ENCODE peak calls at places on chromosomes 7 and 10, in ten cellular contexts. One of them, this sample, is unnamed.

GRCh38 chr7:77696643-77697534 is 630 bp downstream of the RSBN1L start:
- DNase-seq in thoracic aorta: no peak
- DNase-seq in fibroblast of lung: peak; percentile 73
- DNase-seq in psoas muscle: peak; percentile 58
- DNase-seq in hepatocyte: peak; percentile 74
- DNase-seq in transverse colon: peak; percentile 59
- DNase-seq in neural crest cell: peak; percentile 50
- DNase-seq in pancreas: peak; percentile 54
- DNase-seq in endothelial cell: peak; percentile 58
- DNase-seq in WTC11: peak; percentile 49
- DNase-seq in this sample: peak; percentile 51

GRCh38 chr7:98638853-98639252 is 21.8 kb downstream of the NPTX2 start:
- DNase-seq in endothelial cell: no peak
- DNase-seq in WTC11: no peak
- DNase-seq in transverse colon: no peak
- DNase-seq in pancreas: no peak
- DNase-seq in thoracic aorta: no peak
- DNase-seq in psoas muscle: no peak
- DNase-seq in fibroblast of lung: no peak
- DNase-seq in hepatocyte: no peak
- DNase-seq in neural crest cell: no peak
- DNase-seq in this sample: no peak

GRCh38 chr7:130297628-130298027 is 4.7 kb downstream of the CPA4 start:
- DNase-seq in hepatocyte: no peak
- DNase-seq in transverse colon: no peak
- DNase-seq in WTC11: no peak
- DNase-seq in endothelial cell: no peak
- DNase-seq in fibroblast of lung: no peak
- DNase-seq in neural crest cell: peak; percentile 46
- DNase-seq in psoas muscle: no peak
- DNase-seq in pancreas: no peak
- DNase-seq in thoracic aorta: no peak
- DNase-seq in this sample: no peak

GRCh38 chr10:77493239-77493806 is 144.3 kb downstream of the KCNMA1 start:
- DNase-seq in transverse colon: no peak
- DNase-seq in fibroblast of lung: no peak
- DNase-seq in psoas muscle: no peak
- DNase-seq in neural crest cell: no peak
- DNase-seq in hepatocyte: no peak
- DNase-seq in pancreas: no peak
- DNase-seq in endothelial cell: no peak
- DNase-seq in thoracic aorta: no peak
- DNase-seq in WTC11: no peak
- DNase-seq in this sample: no peak

GRCh38 chr10:79628988-79629954 is 18.5 kb downstream of the SFTPA1 start:
- DNase-seq in pancreas: no peak
- DNase-seq in transverse colon: no peak
- DNase-seq in endothelial cell: no peak
- DNase-seq in thoracic aorta: no peak
- DNase-seq in hepatocyte: no peak
- DNase-seq in WTC11: no peak
- DNase-seq in neural crest cell: no peak
- DNase-seq in psoas muscle: no peak
- DNase-seq in fibroblast of lung: no peak
- DNase-seq in this sample: no peak

GRCh38 chr7:143003393-143004051 is 23.4 kb downstream of the OR9A2 start:
- DNase-seq in fibroblast of lung: peak; percentile 63
- DNase-seq in WTC11: no peak
- DNase-seq in pancreas: no peak
- DNase-seq in transverse colon: no peak
- DNase-seq in thoracic aorta: no peak
- DNase-seq in hepatocyte: peak; percentile 59
- DNase-seq in endothelial cell: no peak
- DNase-seq in psoas muscle: no peak
- DNase-seq in neural crest cell: peak; percentile 12
- DNase-seq in this sample: peak; percentile 65

GRCh38 chr7:138854115-138854645 is 56.2 kb upstream of the ATP6V0A4 start:
- DNase-seq in pancreas: no peak
- DNase-seq in transverse colon: no peak
- DNase-seq in neural crest cell: no peak
- DNase-seq in thoracic aorta: no peak
- DNase-seq in hepatocyte: no peak
- DNase-seq in WTC11: no peak
- DNase-seq in endothelial cell: no peak
- DNase-seq in fibroblast of lung: no peak
- DNase-seq in psoas muscle: no peak
- DNase-seq in this sample: no peak

GRCh38 chr10:1980459-1980858 is 243.1 kb upstream of the ADARB2 start:
- DNase-seq in pancreas: no peak
- DNase-seq in fibroblast of lung: no peak
- DNase-seq in transverse colon: no peak
- DNase-seq in psoas muscle: no peak
- DNase-seq in WTC11: no peak
- DNase-seq in hepatocyte: no peak
- DNase-seq in endothelial cell: no peak
- DNase-seq in neural crest cell: no peak
- DNase-seq in thoracic aorta: no peak
- DNase-seq in this sample: no peak

GRCh38 chr10:69064762-69065328 is 23.1 kb upstream of the SRGN start:
- DNase-seq in pancreas: no peak
- DNase-seq in hepatocyte: no peak
- DNase-seq in transverse colon: no peak
- DNase-seq in thoracic aorta: no peak
- DNase-seq in fibroblast of lung: no peak
- DNase-seq in endothelial cell: no peak
- DNase-seq in neural crest cell: no peak
- DNase-seq in psoas muscle: no peak
- DNase-seq in WTC11: no peak
- DNase-seq in this sample: no peak

GRCh38 chr7:114976666-114977065 is 54.8 kb downstream of the MDFIC start:
- DNase-seq in psoas muscle: no peak
- DNase-seq in endothelial cell: no peak
- DNase-seq in neural crest cell: no peak
- DNase-seq in fibroblast of lung: peak; percentile 33
- DNase-seq in thoracic aorta: no peak
- DNase-seq in pancreas: no peak
- DNase-seq in transverse colon: no peak
- DNase-seq in WTC11: no peak
- DNase-seq in hepatocyte: no peak
- DNase-seq in this sample: no peak

GRCh38 chr7:114970732-114971131 is 48.8 kb downstream of the MDFIC start:
- DNase-seq in neural crest cell: no peak
- DNase-seq in thoracic aorta: no peak
- DNase-seq in pancreas: no peak
- DNase-seq in hepatocyte: no peak
- DNase-seq in psoas muscle: no peak
- DNase-seq in fibroblast of lung: no peak
- DNase-seq in WTC11: no peak
- DNase-seq in endothelial cell: no peak
- DNase-seq in transverse colon: no peak
- DNase-seq in this sample: no peak

GRCh38 chr7:114972567-114972966 is 50.7 kb downstream of the MDFIC start:
- DNase-seq in hepatocyte: no peak
- DNase-seq in fibroblast of lung: no peak
- DNase-seq in neural crest cell: no peak
- DNase-seq in endothelial cell: no peak
- DNase-seq in psoas muscle: no peak
- DNase-seq in pancreas: no peak
- DNase-seq in WTC11: no peak
- DNase-seq in thoracic aorta: no peak
- DNase-seq in transverse colon: no peak
- DNase-seq in this sample: no peak

GRCh38 chr7:114970308-114970707 is 48.4 kb downstream of the MDFIC start:
- DNase-seq in transverse colon: no peak
- DNase-seq in thoracic aorta: no peak
- DNase-seq in fibroblast of lung: no peak
- DNase-seq in hepatocyte: no peak
- DNase-seq in WTC11: no peak
- DNase-seq in pancreas: no peak
- DNase-seq in neural crest cell: no peak
- DNase-seq in endothelial cell: no peak
- DNase-seq in psoas muscle: no peak
- DNase-seq in this sample: no peak

GRCh38 chr7:114973147-114973546 is 51.3 kb downstream of the MDFIC start:
- DNase-seq in hepatocyte: no peak
- DNase-seq in fibroblast of lung: peak; percentile 63
- DNase-seq in WTC11: no peak
- DNase-seq in transverse colon: no peak
- DNase-seq in pancreas: no peak
- DNase-seq in endothelial cell: no peak
- DNase-seq in psoas muscle: no peak
- DNase-seq in neural crest cell: no peak
- DNase-seq in thoracic aorta: no peak
- DNase-seq in this sample: no peak
- TF ChIP-seq CTCF in hepatocyte: no peak
- TF ChIP-seq CTCF in fibroblast of lung: no peak
- TF ChIP-seq CTCF in WTC11: no peak
- TF ChIP-seq CTCF in transverse colon: no peak
- TF ChIP-seq CTCF in pancreas: no peak
- TF ChIP-seq CTCF in endothelial cell: no peak
- TF ChIP-seq CTCF in psoas muscle: no peak
- TF ChIP-seq CTCF in neural crest cell: no peak
- TF ChIP-seq CTCF in thoracic aorta: no peak
- TF ChIP-seq CTCF in this sample: no peak

DNA sequence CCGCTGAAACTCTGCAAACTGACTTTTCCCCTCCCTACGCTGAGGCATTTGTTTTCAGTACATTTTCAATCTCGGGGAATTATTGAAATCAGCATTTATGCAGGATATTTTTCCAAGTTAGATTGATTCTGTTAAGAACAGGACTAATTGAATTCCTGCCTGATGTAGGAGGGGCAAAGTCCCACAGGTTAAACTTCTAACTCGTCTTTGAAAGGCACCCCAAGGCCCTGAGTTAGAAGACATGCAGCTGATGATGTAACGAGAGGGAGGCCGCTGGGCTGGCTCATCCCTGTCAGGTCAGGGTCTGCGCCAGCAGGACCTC is 253.1 kb downstream of the CELF2 start:
- DNase-seq in neural crest cell: no peak
- DNase-seq in transverse colon: no peak
- DNase-seq in hepatocyte: no peak
- DNase-seq in psoas muscle: no peak
- DNase-seq in WTC11: no peak
- DNase-seq in pancreas: no peak
- DNase-seq in endothelial cell: no peak
- DNase-seq in fibroblast of lung: no peak
- DNase-seq in thoracic aorta: no peak
- DNase-seq in this sample: no peak
- TF ChIP-seq CTCF in neural crest cell: peak; percentile 18
- TF ChIP-seq CTCF in transverse colon: no peak
- TF ChIP-seq CTCF in hepatocyte: no peak
- TF ChIP-seq CTCF in psoas muscle: no peak
- TF ChIP-seq CTCF in WTC11: no peak
- TF ChIP-seq CTCF in pancreas: no peak
- TF ChIP-seq CTCF in endothelial cell: no peak
- TF ChIP-seq CTCF in fibroblast of lung: no peak
- TF ChIP-seq CTCF in thoracic aorta: peak; percentile 12
- TF ChIP-seq CTCF in this sample: no peak

GRCh38 chr10:25933653-25934608 is at the start of gene MYO3A:
- DNase-seq in endothelial cell: peak; percentile 47
- DNase-seq in transverse colon: no peak
- DNase-seq in pancreas: peak; percentile 6
- DNase-seq in WTC11: peak; percentile 79
- DNase-seq in hepatocyte: peak; percentile 34
- DNase-seq in neural crest cell: peak; percentile 35
- DNase-seq in psoas muscle: no peak
- DNase-seq in thoracic aorta: no peak
- DNase-seq in fibroblast of lung: no peak
- DNase-seq in this sample: peak; percentile 20
- TF ChIP-seq CTCF in endothelial cell: no peak
- TF ChIP-seq CTCF in transverse colon: no peak
- TF ChIP-seq CTCF in pancreas: no peak
- TF ChIP-seq CTCF in WTC11: no peak
- TF ChIP-seq CTCF in hepatocyte: peak; percentile 24
- TF ChIP-seq CTCF in neural crest cell: peak; percentile 25
- TF ChIP-seq CTCF in psoas muscle: no peak
- TF ChIP-seq CTCF in thoracic aorta: no peak
- TF ChIP-seq CTCF in fibroblast of lung: no peak
- TF ChIP-seq CTCF in this sample: no peak

DNA sequence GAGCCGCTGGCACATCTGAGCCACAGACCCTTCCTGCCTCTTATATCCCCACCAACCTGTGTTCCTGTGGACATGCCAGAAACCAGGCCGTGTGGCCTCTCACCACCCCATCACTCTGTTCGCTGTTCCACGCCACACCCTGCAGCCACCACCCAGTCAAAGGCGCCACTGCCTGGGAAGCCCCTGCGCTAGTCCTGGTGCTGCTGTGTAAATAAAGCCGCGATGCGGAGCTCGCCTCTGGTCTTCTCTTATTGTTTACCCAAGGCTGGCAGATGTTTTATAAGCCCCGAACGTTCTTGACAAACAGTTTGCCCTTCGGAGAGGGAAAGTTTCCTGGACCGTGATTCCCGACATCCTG is 61.3 kb downstream of the LHPP start:
- DNase-seq in endothelial cell: no peak
- DNase-seq in psoas muscle: no peak
- DNase-seq in hepatocyte: peak; percentile 54
- DNase-seq in thoracic aorta: no peak
- DNase-seq in neural crest cell: no peak
- DNase-seq in transverse colon: peak; percentile 51
- DNase-seq in WTC11: no peak
- DNase-seq in fibroblast of lung: peak; percentile 27
- DNase-seq in pancreas: no peak
- DNase-seq in this sample: no peak
- TF ChIP-seq CTCF in endothelial cell: no peak
- TF ChIP-seq CTCF in psoas muscle: no peak
- TF ChIP-seq CTCF in hepatocyte: no peak
- TF ChIP-seq CTCF in thoracic aorta: no peak
- TF ChIP-seq CTCF in neural crest cell: no peak
- TF ChIP-seq CTCF in transverse colon: no peak
- TF ChIP-seq CTCF in WTC11: no peak
- TF ChIP-seq CTCF in fibroblast of lung: no peak
- TF ChIP-seq CTCF in pancreas: no peak
- TF ChIP-seq CTCF in this sample: no peak

DNA sequence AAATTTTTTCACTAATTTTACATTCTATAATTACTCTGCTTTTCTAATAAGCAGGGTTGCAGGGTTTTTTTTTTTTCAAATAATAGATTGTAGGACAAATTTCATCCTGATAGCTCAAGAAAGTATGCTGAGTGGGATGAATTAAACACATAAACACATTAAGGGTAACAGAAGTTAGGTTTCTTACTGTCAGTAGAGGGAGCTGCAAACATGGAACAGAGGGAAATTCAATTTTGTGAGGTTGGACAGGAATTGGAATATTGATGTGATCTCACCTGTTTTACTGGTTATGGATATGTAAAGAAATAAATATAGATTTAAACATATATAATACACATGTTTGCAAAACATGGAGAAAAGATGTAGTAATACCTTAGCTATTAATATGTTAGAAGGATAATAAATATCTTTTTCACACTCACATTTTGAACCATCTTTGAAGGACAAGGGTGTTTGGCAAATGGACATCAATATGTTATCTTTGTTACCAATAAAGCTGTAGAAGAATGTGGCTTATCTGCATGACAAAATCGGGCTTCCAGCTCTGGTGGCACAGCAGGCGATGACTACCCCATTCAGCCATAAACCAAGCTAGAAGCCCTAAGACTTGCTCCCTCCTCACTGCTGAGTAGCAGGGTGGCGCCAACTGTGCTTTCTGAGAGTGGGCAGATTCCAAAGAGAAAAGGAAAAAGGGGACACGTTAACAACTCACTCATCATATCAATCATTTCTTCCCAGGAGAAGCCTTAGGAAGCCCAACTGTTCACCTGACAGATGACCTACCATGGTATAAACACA is 1257.4 kb downstream of the GATA3 start:
- DNase-seq in psoas muscle: no peak
- DNase-seq in endothelial cell: no peak
- DNase-seq in thoracic aorta: no peak
- DNase-seq in pancreas: no peak
- DNase-seq in transverse colon: no peak
- DNase-seq in WTC11: no peak
- DNase-seq in neural crest cell: no peak
- DNase-seq in fibroblast of lung: no peak
- DNase-seq in hepatocyte: no peak
- DNase-seq in this sample: no peak
- TF ChIP-seq CTCF in psoas muscle: no peak
- TF ChIP-seq CTCF in endothelial cell: peak; percentile 14
- TF ChIP-seq CTCF in thoracic aorta: no peak
- TF ChIP-seq CTCF in pancreas: no peak
- TF ChIP-seq CTCF in transverse colon: no peak
- TF ChIP-seq CTCF in WTC11: no peak
- TF ChIP-seq CTCF in neural crest cell: peak; percentile 55
- TF ChIP-seq CTCF in fibroblast of lung: peak; percentile 10
- TF ChIP-seq CTCF in hepatocyte: peak; percentile 38
- TF ChIP-seq CTCF in this sample: no peak